ENCODE peak calls at places on chromosomes 3 and 15, in four cellular contexts. Y is ascending aorta, J is IMR-90, M is uterus. Q is an unnamed sample.

GRCh38 chr15:51878446-51879386 is 49.3 kb downstream of the TMOD3 start:
- DNase-seq in J (peak; percentile 62), M (no peak), Y (no peak), Q (no peak)

GRCh38 chr3:112132088-112132487 is 960 bp downstream of the GCSAM start:
- DNase-seq in M (no peak), J (no peak), Y (no peak), Q (no peak)

GRCh38 chr15:66123799-66124198 is 129.8 kb downstream of the MEGF11 start:
- DNase-seq in J (no peak), M (no peak), Y (no peak), Q (no peak)

GRCh38 chr15:69749274-69749673 is 296.7 kb downstream of the RPLP1 start:
- DNase-seq in Y (no peak), M (no peak), J (no peak), Q (no peak)

GRCh38 chr3:59802045-59802444 is 752.2 kb upstream of the CFAP20DC start:
- DNase-seq in M (no peak), Y (no peak), J (no peak), Q (no peak)

GRCh38 chr3:46908294-46908985 is 30.9 kb downstream of the PTH1R start:
- DNase-seq in Y (no peak), M (no peak), J (peak; percentile 66), Q (no peak)

GRCh38 chr15:74869372-74869725 is 3.8 kb downstream of the SCAMP2 start:
- DNase-seq in Y (no peak), M (no peak), J (no peak), Q (no peak)

GRCh38 chr15:78034495-78035191 is 42.9 kb downstream of the TBC1D2B start:
- DNase-seq in M (no peak), Y (no peak), J (peak; percentile 38), Q (no peak)

GRCh38 chr15:85403745-85404144 is 23.3 kb downstream of the AKAP13 start:
- DNase-seq in Y (no peak), J (peak; percentile 59), M (no peak), Q (no peak)

GRCh38 chr3:197592361-197593045 is 36.7 kb upstream of the BDH1 start:
- DNase-seq in Y (no peak), M (no peak), J (no peak), Q (no peak)

GRCh38 chr15:80265021-80265420 is 13.0 kb upstream of the CTXND1 start:
- DNase-seq in J (peak; percentile 17), Y (no peak), M (no peak), Q (no peak)

GRCh38 chr3:134148534-134148933 is 102.1 kb downstream of the RYK start:
- DNase-seq in M (no peak), J (peak; percentile 18), Y (no peak), Q (no peak)

GRCh38 chr3:149306751-149307434 is 26.5 kb downstream of the TM4SF18 start:
- DNase-seq in M (no peak), J (no peak), Y (no peak), Q (no peak)

GRCh38 chr3:141302364-141303141 is 65.8 kb upstream of the ZBTB38 start:
- DNase-seq in Y (no peak), J (peak; percentile 75), M (no peak), Q (no peak)

GRCh38 chr3:170344971-170345370 is 12.5 kb upstream of the SKIL start:
- DNase-seq in Y (no peak), M (no peak), J (peak; percentile 54), Q (no peak)

GRCh38 chr3:170222647-170223541 is 670 bp downstream of the PRKCI start:
- DNase-seq in J (peak; percentile 28), M (peak; percentile 45), Y (no peak), Q (no peak)

DNA sequence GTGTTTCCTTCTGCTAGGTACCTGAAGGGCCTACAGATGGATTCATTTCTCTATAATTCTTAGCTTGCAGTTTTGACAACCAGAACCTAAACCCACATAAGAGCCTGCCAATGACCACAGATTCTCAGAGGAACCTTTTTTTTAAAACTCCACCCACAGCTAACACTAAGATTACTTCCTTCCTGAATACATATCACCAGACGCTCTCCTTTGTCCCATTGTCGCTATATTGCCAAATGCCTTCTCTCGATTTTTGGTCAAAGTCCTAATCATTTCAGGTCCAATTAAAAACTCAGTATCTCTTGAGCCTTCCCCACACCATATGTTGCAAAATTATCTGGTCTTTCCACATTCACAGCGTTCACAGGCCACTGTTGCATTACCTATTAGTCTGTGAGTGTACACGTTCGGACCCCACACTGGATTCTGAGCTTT is 12.4 kb downstream of the ZNF710 start:
- DNase-seq in M (no peak), Y (no peak), J (no peak), Q (no peak)
- H3K36me3 ChIP-seq in M (no peaks in the 10 kb centered on the region), Y (no peaks in the 10 kb centered on the region), J (no peaks in the 10 kb centered on the region), Q (no peaks in the 10 kb centered on the region)

GRCh38 chr3:69565316-69565715 is 173.9 kb upstream of the MITF start:
- DNase-seq in M (no peak), J (no peak), Y (no peak), Q (no peak)
- H3K27ac ChIP-seq in M (no peak overlapping the region), J (no peak overlapping the region), Y (no peak overlapping the region), Q (no peak overlapping the region)

GRCh38 chr3:43016513-43016865 is 37.4 kb downstream of the GASK1A start:
- DNase-seq in M (no peak), Y (no peak), J (no peak), Q (no peak)
- H3K9me3 ChIP-seq in M (no peaks in the 10 kb centered on the region), Y (no peaks in the 10 kb centered on the region), J (peaks cover 5% of the 10 kb centered on the region), Q (no peaks in the 10 kb centered on the region)

DNA sequence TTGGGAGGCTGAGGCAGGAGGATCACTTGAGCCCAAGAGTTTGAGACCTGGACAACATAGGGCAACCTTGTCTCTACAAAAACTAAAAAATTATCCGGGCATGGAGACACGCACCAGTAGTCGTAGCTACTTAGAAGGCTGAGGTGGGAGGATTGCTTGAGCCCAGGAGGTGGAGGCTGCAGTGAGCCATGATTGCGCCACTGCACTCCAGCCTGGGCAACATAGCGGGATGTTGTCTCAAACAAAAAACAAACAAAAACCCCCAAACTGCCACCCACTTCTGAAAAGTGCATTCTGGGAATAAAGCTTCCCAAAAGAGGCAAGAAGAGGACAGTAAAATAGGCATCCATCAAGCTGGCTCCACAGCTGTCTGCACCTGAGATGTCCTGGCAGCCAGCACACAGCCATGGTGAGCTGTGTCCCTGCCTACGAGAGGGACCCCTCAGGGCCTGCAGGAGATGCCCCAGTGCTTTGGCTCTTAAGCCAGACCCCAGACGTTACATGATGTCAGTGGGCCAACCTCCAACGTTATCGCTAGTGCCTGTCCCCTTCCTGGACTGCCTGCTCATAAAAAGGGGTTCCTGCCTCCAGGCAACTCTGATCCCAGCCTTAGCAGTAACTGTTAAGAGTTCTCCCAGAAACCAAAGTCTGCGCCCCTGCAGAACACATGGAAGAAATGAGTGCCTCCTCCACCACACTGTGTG is 101.1 kb downstream of the LRIG1 start:
- DNase-seq in J (no peak), M (no peak), Y (no peak), Q (no peak)
- H3K36me3 ChIP-seq in J (peaks cover 55% of the 10 kb centered on the region), M (no peaks in the 10 kb centered on the region), Y (peaks cover 36% of the 10 kb centered on the region), Q (no peaks in the 10 kb centered on the region)

Q was measured in pancreas.